ENCODE peak calls at places on chromosomes 11 and 22, in six cellular contexts. J is mesenchymal stem cell, P is HCT116, E is A549, L is right lobe of liver, X is tibial artery. H is an unnamed sample.

GRCh38 chr11:28966951-28967350 is 858.8 kb downstream of the METTL15 start:
- DNase-seq in J (no peak), P (no peak), E (no peak), L (no peak), X (no peak), H (no peak)

GRCh38 chr11:34600339-34601084 is 20.4 kb upstream of the EHF start:
- DNase-seq in J (no peak), P (peak), E (peak), L (peak), X (no peak), H (no peak)

GRCh38 chr11:111796696-111797095 is 30.5 kb upstream of the PPP2R1B start:
- DNase-seq in J (no peak), P (no peak), E (no peak), L (no peak), X (no peak), H (no peak)

GRCh38 chr22:30867746-30868662 is 100.6 kb downstream of the MORC2 start:
- DNase-seq in J (no peak), P (no peak), E (no peak), L (peak), X (peak), H (no peak)

GRCh38 chr11:76283190-76283589 is 76.9 kb upstream of the WNT11 start:
- DNase-seq in J (no peak), P (no peak), E (no peak), L (no peak), X (no peak), H (no peak)

GRCh38 chr11:85947431-85948272 is 92.5 kb downstream of the CCDC83 start:
- DNase-seq in J (peak), P (no peak), E (peak), L (no peak), X (peak), H (peak)

GRCh38 chr11:127003260-127003981 is 2.9 kb upstream of the KIRREL3 start:
- DNase-seq in J (peak), P (no peak), E (peak), L (peak), X (no peak), H (no peak)

GRCh38 chr11:99424313-99425084 is 403.8 kb downstream of the CNTN5 start:
- DNase-seq in J (no peak), P (no peak), E (no peak), L (no peak), X (no peak), H (no peak)

GRCh38 chr11:109249597-109249996 is 172.4 kb upstream of the C11orf87 start:
- DNase-seq in J (no peak), P (no peak), E (no peak), L (no peak), X (no peak), H (no peak)

GRCh38 chr11:7004482-7004881 is 15.7 kb downstream of the ZNF214 start:
- DNase-seq in J (peak), P (no peak), E (no peak), L (no peak), X (peak), H (peak)

DNA sequence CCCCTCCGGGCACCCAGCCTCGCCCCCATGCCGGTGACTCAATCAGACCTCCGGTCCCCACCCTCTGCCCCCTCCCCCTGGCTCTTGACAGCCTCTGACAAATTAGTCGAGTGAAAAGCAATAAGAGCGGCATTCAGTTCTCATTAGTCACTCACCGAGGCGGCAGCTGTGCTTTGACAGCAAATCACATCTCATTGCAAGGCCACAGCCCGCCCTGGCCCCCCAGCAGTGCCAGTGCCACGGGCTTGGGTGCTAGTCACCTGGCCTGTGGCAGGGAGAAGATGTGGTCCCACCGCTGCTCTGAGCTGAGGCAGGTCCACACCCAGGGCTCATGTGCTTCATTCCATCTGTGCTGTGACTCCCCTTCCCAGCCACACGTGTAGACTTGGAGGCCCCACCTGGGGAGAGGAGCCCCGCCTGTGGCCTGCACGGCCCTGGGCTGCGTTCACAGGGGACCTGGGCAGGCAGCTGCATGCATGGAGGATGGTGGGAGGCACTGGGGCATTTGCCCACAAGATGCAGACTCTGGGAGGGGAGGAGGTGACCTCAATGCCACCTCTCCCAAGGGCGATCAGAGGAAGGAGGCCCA is 7.4 kb upstream of the TH start:
- DNase-seq in J (peak), P (peak), E (no peak), L (no peak), X (no peak), H (no peak)
- H3K27ac ChIP-seq in J (no peak), P (peak), E (no peak), L (no peak), X (no peak), H (no peak)

GRCh38 chr22:23068832-23069385 is 1.4 kb upstream of the GNAZ start:
- DNase-seq in J (no peak), P (no peak), E (no peak), L (peak), X (peak), H (no peak)
- H3K4me3 ChIP-seq in J (no peak), P (peak), E (no peak), L (no peak), X (no peak), H (no peak)

GRCh38 chr22:29369460-29369859 is 18.9 kb downstream of the AP1B1 start:
- DNase-seq in J (peak), P (no peak), E (no peak), L (no peak), X (peak), H (no peak)
- H3K27ac ChIP-seq in J (peak), P (no peak), E (no peak), L (no peak), X (no peak), H (no peak)

GRCh38 chr22:29480512-29481264 is 670 bp downstream of the NEFH start:
- DNase-seq in J (peak), P (no peak), E (no peak), L (no peak), X (no peak), H (no peak)
- H3K4me3 ChIP-seq in J (peak), P (no peak), E (no peak), L (no peak), X (peak), H (peak)

DNA sequence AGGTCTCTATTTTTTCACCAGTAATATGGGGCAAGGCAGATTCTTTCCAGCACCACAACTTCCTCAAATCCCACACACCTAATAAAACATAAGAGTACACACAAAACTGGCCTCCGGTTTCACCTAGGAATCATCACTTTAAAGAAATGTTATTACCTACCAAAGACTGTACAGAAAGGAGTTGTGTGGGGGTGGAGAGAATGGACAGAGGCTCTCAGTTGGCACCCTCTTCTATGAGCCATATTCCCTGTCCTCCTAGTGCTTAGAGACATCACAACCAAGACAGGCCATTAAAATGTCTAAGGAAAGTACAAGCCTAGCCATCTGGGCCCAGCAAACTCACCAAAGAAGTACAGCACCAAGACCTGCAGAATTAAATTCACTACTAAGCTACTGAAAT is 56.1 kb downstream of the RBFOX2 start:
- DNase-seq in J (peak), P (no peak), E (no peak), L (no peak), X (no peak), H (no peak)
- H3K27ac ChIP-seq in J (no peak), P (no peak), E (no peak), L (no peak), X (peak), H (no peak)

H was measured in Panc1.